ENCODE peak calls at places on chromosomes 6 and 20, in six cellular contexts. R is left ventricle myocardium inferior, O is IMR-90, E is fibroblast of mammary gland, H is GM12865, K is fibroblast of pulmonary artery. U is an unnamed sample.
A peak's percentile ranks its signal among the peaks of the same experiment; 100 is the strongest.

GRCh38 chr6:53032853-53033252 is 32.4 kb upstream of the FBXO9 start:
- DNase-seq in H (no peak), E (peak; percentile 70), K (peak; percentile 21), R (no peak), O (peak; percentile 67), U (no peak)

GRCh38 chr20:59724457-59725366 is 120.4 kb downstream of the PHACTR3 start:
- DNase-seq in K (no peak), H (no peak), O (no peak), E (no peak), R (no peak), U (no peak)

GRCh38 chr6:36386495-36387439 is 702 bp downstream of the ETV7 start:
- DNase-seq in K (peak; percentile 70), O (peak; percentile 67), E (peak; percentile 47), H (no peak), R (no peak), U (no peak)

GRCh38 chr6:45688180-45688579 is 310.4 kb upstream of the SUPT3H start:
- DNase-seq in H (no peak), E (no peak), O (no peak), K (no peak), R (no peak), U (no peak)

GRCh38 chr20:20546402-20546801 is 166.0 kb downstream of the RALGAPA2 start:
- DNase-seq in K (no peak), O (no peak), E (no peak), H (no peak), R (no peak), U (no peak)

GRCh38 chr20:25065625-25066338 is 7.8 kb upstream of the ACSS1 start:
- DNase-seq in H (peak; percentile 79), R (peak; percentile 64), O (peak; percentile 52), E (peak; percentile 67), K (peak; percentile 71), U (peak; percentile 69)

GRCh38 chr20:11882651-11883050 is 35.0 kb upstream of the BTBD3 start:
- DNase-seq in K (no peak), R (no peak), E (peak; percentile 13), H (no peak), O (no peak), U (no peak)

GRCh38 chr6:75044846-75045245 is 161.0 kb downstream of the COL12A1 start:
- DNase-seq in O (no peak), E (no peak), R (no peak), H (no peak), K (no peak), U (no peak)

GRCh38 chr20:57525328-57526053 is 551 bp upstream of the CTCFL start:
- DNase-seq in O (no peak), R (no peak), K (no peak), H (no peak), E (no peak), U (no peak)

GRCh38 chr6:100353276-100354015 is 111.3 kb downstream of the SIM1 start:
- DNase-seq in R (no peak), H (no peak), E (peak; percentile 64), O (peak; percentile 70), K (peak; percentile 85), U (no peak)

GRCh38 chr20:47318596-47319516 is 37.6 kb downstream of the ZMYND8 start:
- DNase-seq in H (no peak), O (peak; percentile 69), K (peak; percentile 82), R (peak; percentile 78), E (peak; percentile 80), U (peak; percentile 83)

GRCh38 chr20:36847710-36848040 is 28.3 kb upstream of the TLDC2 start:
- DNase-seq in E (peak; percentile 75), R (no peak), K (no peak), H (no peak), O (peak; percentile 41), U (no peak)

GRCh38 chr6:128919831-128920230 is 36.9 kb downstream of the LAMA2 start:
- DNase-seq in K (no peak), H (no peak), E (peak; percentile 50), O (no peak), R (no peak), U (no peak)

GRCh38 chr20:22745194-22745500 is 160.8 kb upstream of the FOXA2 start:
- DNase-seq in H (no peak), R (no peak), K (no peak), E (no peak), O (no peak), U (no peak)

GRCh38 chr20:60222497-60222896 is 264.3 kb downstream of the CDH26 start:
- DNase-seq in E (no peak), H (no peak), O (no peak), K (no peak), R (no peak), U (no peak)

GRCh38 chr6:72955666-72956065 is 269.6 kb downstream of the KHDC1L start:
- DNase-seq in R (no peak), K (peak; percentile 44), H (peak; percentile 17), E (no peak), O (no peak), U (no peak)

GRCh38 chr20:59082981-59083380 is 40.4 kb upstream of the PRELID3B start:
- DNase-seq in E (peak; percentile 11), H (no peak), O (peak; percentile 77), R (no peak), K (peak; percentile 2), U (no peak)

GRCh38 chr20:57849868-57850215 is 140.0 kb upstream of the PMEPA1 start:
- DNase-seq in H (no peak), K (no peak), R (no peak), E (no peak), O (no peak), U (no peak)

GRCh38 chr20:14921546-14921945 is 584.1 kb upstream of the FLRT3 start:
- DNase-seq in R (no peak), K (no peak), E (peak; percentile 31), O (no peak), H (no peak), U (no peak)

GRCh38 chr6:34497411-34497810 is 31.5 kb downstream of the PACSIN1 start:
- DNase-seq in K (no peak), E (no peak), O (no peak), R (no peak), H (no peak), U (no peak)

GRCh38 chr6:19180348-19181073 is 656.7 kb upstream of the ID4 start:
- DNase-seq in H (no peak), R (peak; percentile 63), K (peak; percentile 66), E (peak; percentile 44), O (no peak), U (peak; percentile 48)

GRCh38 chr6:82646231-82646615 is 282.6 kb downstream of the TPBG start:
- DNase-seq in R (no peak), H (no peak), O (no peak), K (no peak), E (no peak), U (no peak)

GRCh38 chr6:165487950-165488349 is 175.1 kb downstream of the PDE10A start:
- DNase-seq in H (no peak), O (no peak), K (peak; percentile 18), E (no peak), R (no peak), U (no peak)

GRCh38 chr20:5913166-5913565 is 37.2 kb downstream of the TRMT6 start:
- DNase-seq in K (no peak), O (no peak), E (no peak), R (no peak), H (no peak), U (no peak)

GRCh38 chr6:41630069-41630468 is 8.2 kb upstream of the MDFI start:
- DNase-seq in E (no peak), O (no peak), K (no peak), R (no peak), H (no peak), U (no peak)

GRCh38 chr20:2005831-2006426 is 12.1 kb upstream of the PDYN start:
- DNase-seq in E (peak; percentile 45), K (peak; percentile 68), O (peak; percentile 45), R (peak; percentile 62), H (peak; percentile 64), U (peak; percentile 76)
- TF ChIP-seq CTCF in E (no peak), K (no peak), O (no peak), R (no peak), H (no peak), U (no peak)

DNA sequence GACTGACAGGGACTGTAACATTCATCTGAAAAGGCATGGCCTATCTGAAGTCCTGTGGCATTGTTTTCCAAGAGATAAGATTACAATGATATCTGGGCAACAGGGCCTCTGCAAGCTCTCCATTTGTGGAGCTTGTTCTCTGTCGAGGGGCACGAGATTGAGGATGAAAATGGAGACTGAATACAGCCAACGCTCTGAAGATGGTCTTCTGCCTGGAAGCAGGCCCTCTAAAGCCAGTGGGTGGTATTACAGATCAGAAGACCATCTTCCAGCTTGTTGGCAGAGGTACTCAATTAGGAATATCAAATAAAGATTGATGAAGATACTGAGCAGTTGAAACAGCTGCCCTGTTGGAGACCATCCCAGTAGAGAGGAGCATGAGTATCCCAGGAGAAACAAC is 288.2 kb downstream of the CENPW start:
- DNase-seq in H (peak; percentile 23), E (no peak), K (no peak), O (no peak), R (no peak), U (no peak)
- TF ChIP-seq CTCF in H (peak; percentile 43), E (no peak), K (no peak), O (no peak), R (no peak), U (no peak)

DNA sequence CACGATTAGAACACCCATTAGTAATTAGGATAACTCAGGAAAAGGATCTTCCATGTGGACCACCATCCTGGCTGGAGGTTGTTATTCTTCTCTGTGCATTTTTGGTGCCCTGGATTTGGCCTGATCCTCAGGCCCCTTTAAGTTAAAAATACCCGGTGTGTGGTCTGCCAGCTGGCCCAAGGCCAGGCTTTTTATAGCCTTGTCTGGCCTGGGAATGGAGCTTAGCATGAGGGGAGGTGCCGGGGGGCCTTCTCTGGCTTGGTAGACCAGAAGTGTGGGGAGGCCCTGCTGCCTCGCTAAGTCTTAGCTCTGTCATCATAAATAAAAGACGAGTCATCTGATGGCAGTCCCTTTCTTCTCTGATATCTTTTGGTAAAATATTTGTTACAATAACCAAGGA is 71.4 kb downstream of the ARID1B start:
- DNase-seq in E (peak; percentile 19), R (peak; percentile 84), K (peak; percentile 60), H (no peak), O (no peak), U (peak; percentile 48)
- TF ChIP-seq CTCF in E (no peak), R (no peak), K (no peak), H (no peak), O (no peak), U (no peak)

GRCh38 chr6:1519597-1519996 is 90.1 kb upstream of the FOXC1 start:
- DNase-seq in R (no peak), K (no peak), O (no peak), E (no peak), H (no peak), U (no peak)

GRCh38 chr6:1515280-1515679 is 94.4 kb upstream of the FOXC1 start:
- DNase-seq in H (no peak), O (no peak), K (no peak), E (no peak), R (no peak), U (no peak)

GRCh38 chr6:1516742-1517520 is 92.8 kb upstream of the FOXC1 start:
- DNase-seq in O (no peak), H (no peak), E (no peak), K (no peak), R (no peak), U (no peak)

GRCh38 chr6:1515781-1516180 is 93.9 kb upstream of the FOXC1 start:
- DNase-seq in R (no peak), K (no peak), O (no peak), H (no peak), E (no peak), U (no peak)

GRCh38 chr6:1518855-1519254 is 90.9 kb upstream of the FOXC1 start:
- DNase-seq in K (no peak), O (no peak), H (no peak), R (no peak), E (no peak), U (no peak)
- TF ChIP-seq CTCF in K (no peak), O (no peak), H (no peak), R (no peak), E (no peak), U (no peak)

GRCh38 chr6:30206152-30206551 is 7.1 kb downstream of the TRIM26 start:
- DNase-seq in K (no peak), E (peak; percentile 69), H (peak; percentile 30), O (peak; percentile 19), R (no peak), U (no peak)
- TF ChIP-seq CTCF in K (no peak), E (peak; percentile 7), H (no peak), O (no peak), R (no peak), U (no peak)